ENCODE peak calls at places on chromosomes 2 and 18, in eight cellular contexts. One of them, this sample, is unnamed.

GRCh38 chr18:830315-830901 is 18.4 kb upstream of the YES1 start:
- DNase-seq in left ventricle myocardium inferior: no peak
- DNase-seq in stimulated activated CD4-positive, alpha-beta T cell treated with anti-CD3 and anti-CD28 coated beads, Interleukin-2, amount 100 ng/mL, for 4 hours: no peak
- DNase-seq in M059J: peak; percentile 50
- DNase-seq in aorta: no peak
- DNase-seq in glomerular endothelial cell: no peak
- DNase-seq in stimulated activated CD8-positive, alpha-beta memory T cell treated with anti-CD3 and anti-CD28 coated beads, Interleukin-7, amount 100 ng/mL, for 1 hour: no peak
- DNase-seq in fibroblast of villous mesenchyme: peak; percentile 34
- DNase-seq in this sample: no peak

GRCh38 chr2:191845248-191845715 is 1.6 kb downstream of the CAVIN2 start:
- DNase-seq in left ventricle myocardium inferior: peak; percentile 66
- DNase-seq in stimulated activated CD4-positive, alpha-beta T cell treated with anti-CD3 and anti-CD28 coated beads, Interleukin-2, amount 100 ng/mL, for 4 hours: no peak
- DNase-seq in M059J: no peak
- DNase-seq in aorta: no peak
- DNase-seq in glomerular endothelial cell: no peak
- DNase-seq in stimulated activated CD8-positive, alpha-beta memory T cell treated with anti-CD3 and anti-CD28 coated beads, Interleukin-7, amount 100 ng/mL, for 1 hour: no peak
- DNase-seq in fibroblast of villous mesenchyme: peak; percentile 52
- DNase-seq in this sample: peak; percentile 27

GRCh38 chr2:35199298-35199697 is 1156.3 kb upstream of the CRIM1 start:
- DNase-seq in left ventricle myocardium inferior: no peak
- DNase-seq in stimulated activated CD4-positive, alpha-beta T cell treated with anti-CD3 and anti-CD28 coated beads, Interleukin-2, amount 100 ng/mL, for 4 hours: no peak
- DNase-seq in M059J: peak; percentile 6
- DNase-seq in aorta: no peak
- DNase-seq in glomerular endothelial cell: no peak
- DNase-seq in stimulated activated CD8-positive, alpha-beta memory T cell treated with anti-CD3 and anti-CD28 coated beads, Interleukin-7, amount 100 ng/mL, for 1 hour: no peak
- DNase-seq in fibroblast of villous mesenchyme: no peak
- DNase-seq in this sample: no peak

GRCh38 chr2:10032746-10033105 is 10.6 kb upstream of the KLF11 start:
- DNase-seq in left ventricle myocardium inferior: no peak
- DNase-seq in stimulated activated CD4-positive, alpha-beta T cell treated with anti-CD3 and anti-CD28 coated beads, Interleukin-2, amount 100 ng/mL, for 4 hours: no peak
- DNase-seq in M059J: no peak
- DNase-seq in aorta: peak; percentile 53
- DNase-seq in glomerular endothelial cell: no peak
- DNase-seq in stimulated activated CD8-positive, alpha-beta memory T cell treated with anti-CD3 and anti-CD28 coated beads, Interleukin-7, amount 100 ng/mL, for 1 hour: no peak
- DNase-seq in fibroblast of villous mesenchyme: no peak
- DNase-seq in this sample: no peak

GRCh38 chr2:102473020-102473419 is at the start of gene SLC9A4:
- DNase-seq in left ventricle myocardium inferior: no peak
- DNase-seq in stimulated activated CD4-positive, alpha-beta T cell treated with anti-CD3 and anti-CD28 coated beads, Interleukin-2, amount 100 ng/mL, for 4 hours: peak; percentile 36
- DNase-seq in M059J: peak; percentile 35
- DNase-seq in aorta: no peak
- DNase-seq in glomerular endothelial cell: peak; percentile 12
- DNase-seq in stimulated activated CD8-positive, alpha-beta memory T cell treated with anti-CD3 and anti-CD28 coated beads, Interleukin-7, amount 100 ng/mL, for 1 hour: peak; percentile 33
- DNase-seq in fibroblast of villous mesenchyme: peak; percentile 47
- DNase-seq in this sample: peak; percentile 8

GRCh38 chr18:43571078-43571689 is 293.9 kb upstream of the SYT4 start:
- DNase-seq in left ventricle myocardium inferior: no peak
- DNase-seq in stimulated activated CD4-positive, alpha-beta T cell treated with anti-CD3 and anti-CD28 coated beads, Interleukin-2, amount 100 ng/mL, for 4 hours: no peak
- DNase-seq in M059J: peak; percentile 59
- DNase-seq in aorta: no peak
- DNase-seq in glomerular endothelial cell: peak; percentile 36
- DNase-seq in stimulated activated CD8-positive, alpha-beta memory T cell treated with anti-CD3 and anti-CD28 coated beads, Interleukin-7, amount 100 ng/mL, for 1 hour: no peak
- DNase-seq in fibroblast of villous mesenchyme: peak; percentile 54
- DNase-seq in this sample: no peak

GRCh38 chr2:54604771-54605350 is 118.6 kb upstream of the EML6 start:
- DNase-seq in left ventricle myocardium inferior: no peak
- DNase-seq in stimulated activated CD4-positive, alpha-beta T cell treated with anti-CD3 and anti-CD28 coated beads, Interleukin-2, amount 100 ng/mL, for 4 hours: no peak
- DNase-seq in M059J: no peak
- DNase-seq in aorta: no peak
- DNase-seq in glomerular endothelial cell: no peak
- DNase-seq in stimulated activated CD8-positive, alpha-beta memory T cell treated with anti-CD3 and anti-CD28 coated beads, Interleukin-7, amount 100 ng/mL, for 1 hour: no peak
- DNase-seq in fibroblast of villous mesenchyme: no peak
- DNase-seq in this sample: no peak

GRCh38 chr2:18910843-18911242 is 321.5 kb upstream of the NT5C1B start:
- DNase-seq in left ventricle myocardium inferior: no peak
- DNase-seq in stimulated activated CD4-positive, alpha-beta T cell treated with anti-CD3 and anti-CD28 coated beads, Interleukin-2, amount 100 ng/mL, for 4 hours: no peak
- DNase-seq in M059J: peak; percentile 78
- DNase-seq in aorta: no peak
- DNase-seq in glomerular endothelial cell: no peak
- DNase-seq in stimulated activated CD8-positive, alpha-beta memory T cell treated with anti-CD3 and anti-CD28 coated beads, Interleukin-7, amount 100 ng/mL, for 1 hour: no peak
- DNase-seq in fibroblast of villous mesenchyme: peak; percentile 86
- DNase-seq in this sample: no peak

GRCh38 chr18:477565-477964 is 22.9 kb downstream of the COLEC12 start:
- DNase-seq in left ventricle myocardium inferior: no peak
- DNase-seq in stimulated activated CD4-positive, alpha-beta T cell treated with anti-CD3 and anti-CD28 coated beads, Interleukin-2, amount 100 ng/mL, for 4 hours: no peak
- DNase-seq in M059J: no peak
- DNase-seq in aorta: no peak
- DNase-seq in glomerular endothelial cell: no peak
- DNase-seq in stimulated activated CD8-positive, alpha-beta memory T cell treated with anti-CD3 and anti-CD28 coated beads, Interleukin-7, amount 100 ng/mL, for 1 hour: no peak
- DNase-seq in fibroblast of villous mesenchyme: no peak
- DNase-seq in this sample: no peak

GRCh38 chr2:128145651-128146050 is 54.7 kb downstream of the UGGT1 start:
- DNase-seq in left ventricle myocardium inferior: no peak
- DNase-seq in stimulated activated CD4-positive, alpha-beta T cell treated with anti-CD3 and anti-CD28 coated beads, Interleukin-2, amount 100 ng/mL, for 4 hours: no peak
- DNase-seq in M059J: no peak
- DNase-seq in aorta: no peak
- DNase-seq in glomerular endothelial cell: no peak
- DNase-seq in stimulated activated CD8-positive, alpha-beta memory T cell treated with anti-CD3 and anti-CD28 coated beads, Interleukin-7, amount 100 ng/mL, for 1 hour: no peak
- DNase-seq in fibroblast of villous mesenchyme: no peak
- DNase-seq in this sample: no peak

GRCh38 chr2:26462511-26463251 is 15.2 kb downstream of the OTOF start:
- DNase-seq in left ventricle myocardium inferior: no peak
- DNase-seq in stimulated activated CD4-positive, alpha-beta T cell treated with anti-CD3 and anti-CD28 coated beads, Interleukin-2, amount 100 ng/mL, for 4 hours: no peak
- DNase-seq in M059J: peak; percentile 72
- DNase-seq in aorta: peak; percentile 82
- DNase-seq in glomerular endothelial cell: no peak
- DNase-seq in stimulated activated CD8-positive, alpha-beta memory T cell treated with anti-CD3 and anti-CD28 coated beads, Interleukin-7, amount 100 ng/mL, for 1 hour: no peak
- DNase-seq in fibroblast of villous mesenchyme: peak; percentile 51
- DNase-seq in this sample: no peak

GRCh38 chr2:101401316-101401660 is 14.0 kb upstream of the CREG2 start:
- DNase-seq in left ventricle myocardium inferior: no peak
- DNase-seq in stimulated activated CD4-positive, alpha-beta T cell treated with anti-CD3 and anti-CD28 coated beads, Interleukin-2, amount 100 ng/mL, for 4 hours: no peak
- DNase-seq in M059J: no peak
- DNase-seq in aorta: no peak
- DNase-seq in glomerular endothelial cell: no peak
- DNase-seq in stimulated activated CD8-positive, alpha-beta memory T cell treated with anti-CD3 and anti-CD28 coated beads, Interleukin-7, amount 100 ng/mL, for 1 hour: no peak
- DNase-seq in fibroblast of villous mesenchyme: no peak
- DNase-seq in this sample: no peak

GRCh38 chr2:190891370-190891769 is 10.7 kb downstream of the GLS start:
- DNase-seq in left ventricle myocardium inferior: no peak
- DNase-seq in stimulated activated CD4-positive, alpha-beta T cell treated with anti-CD3 and anti-CD28 coated beads, Interleukin-2, amount 100 ng/mL, for 4 hours: no peak
- DNase-seq in M059J: no peak
- DNase-seq in aorta: no peak
- DNase-seq in glomerular endothelial cell: no peak
- DNase-seq in stimulated activated CD8-positive, alpha-beta memory T cell treated with anti-CD3 and anti-CD28 coated beads, Interleukin-7, amount 100 ng/mL, for 1 hour: no peak
- DNase-seq in fibroblast of villous mesenchyme: no peak
- DNase-seq in this sample: no peak